ENCODE peak calls at places on chromosomes 11 and 22, in eight cellular contexts. G is thyroid gland, P is glutamatergic neuron, T is cardiac fibroblast, A is progenitor cell of endocrine pancreas, E is HFFc6, N is left ventricle myocardium inferior, H is choroid plexus epithelial cell. U is an unnamed sample.

GRCh38 chr11:117925198-117925925 is 3.8 kb downstream of the TMPRSS13 start:
- DNase-seq in G (peak; percentile 18), N (no peak), A (no peak), P (no peak), T (no peak), H (no peak), E (no peak), U (peak; percentile 51)

GRCh38 chr11:38182126-38182907 is 1584.3 kb upstream of the RAG2 start:
- DNase-seq in T (peak; percentile 28), N (no peak), G (no peak), H (peak; percentile 59), A (no peak), P (no peak), E (no peak), U (no peak)

GRCh38 chr22:19620742-19621371 is 93.4 kb upstream of the SEPTIN5 start:
- DNase-seq in G (no peak), P (no peak), T (no peak), N (no peak), E (no peak), A (no peak), H (peak; percentile 15), U (peak; percentile 67)

GRCh38 chr11:24453129-24453723 is 43.6 kb upstream of the LUZP2 start:
- DNase-seq in E (no peak), G (no peak), H (peak; percentile 2), A (no peak), P (no peak), N (no peak), T (no peak), U (no peak)

GRCh38 chr11:88569342-88569741 is 231.8 kb upstream of the CTSC start:
- DNase-seq in N (no peak), H (peak; percentile 2), G (no peak), T (peak; percentile 5), E (no peak), A (no peak), P (no peak), U (no peak)

GRCh38 chr11:8765294-8765693 is 82.7 kb downstream of the RPL27A start:
- DNase-seq in P (no peak), G (no peak), H (peak; percentile 82), E (peak; percentile 62), A (no peak), T (peak; percentile 67), N (no peak), U (no peak)

GRCh38 chr11:79220171-79220570 is 220.7 kb downstream of the TENM4 start:
- DNase-seq in E (no peak), G (peak; percentile 77), H (no peak), N (no peak), A (no peak), T (no peak), P (no peak), U (no peak)

GRCh38 chr11:67268036-67268683 is 1.9 kb downstream of the GRK2 start:
- DNase-seq in T (no peak), G (no peak), N (no peak), H (no peak), A (no peak), E (no peak), P (peak; percentile 9), U (peak; percentile 26)

GRCh38 chr11:128903248-128904041 is 12.3 kb downstream of the KCNJ5 start:
- DNase-seq in N (peak; percentile 44), P (peak; percentile 60), H (peak; percentile 27), G (no peak), T (no peak), A (no peak), E (no peak), U (no peak)

GRCh38 chr22:17786435-17787158 is 12.3 kb upstream of the BID start:
- DNase-seq in T (peak; percentile 65), H (peak; percentile 47), P (peak; percentile 78), A (no peak), E (peak; percentile 6), G (peak; percentile 46), N (peak; percentile 85), U (no peak)

GRCh38 chr11:105357764-105358163 is 218.2 kb upstream of the CARD18 start:
- DNase-seq in N (no peak), P (no peak), T (peak; percentile 32), A (no peak), H (peak; percentile 89), G (no peak), E (no peak), U (no peak)

GRCh38 chr11:27218498-27219038 is 144.4 kb downstream of the CCDC34 start:
- DNase-seq in N (no peak), T (peak; percentile 84), P (no peak), G (no peak), H (peak; percentile 67), A (no peak), E (peak; percentile 95), U (no peak)

GRCh38 chr11:106306942-106307341 is 229.5 kb downstream of the AASDHPPT start:
- DNase-seq in A (no peak), H (peak; percentile 28), N (no peak), G (peak; percentile 5), P (no peak), T (peak; percentile 27), E (no peak), U (no peak)

GRCh38 chr22:41511521-41511968 is 32.7 kb downstream of the POLR3H start:
- DNase-seq in H (no peak), E (no peak), P (no peak), T (no peak), N (no peak), G (peak; percentile 16), A (no peak), U (no peak)

GRCh38 chr11:111923351-111923788 is 4.7 kb downstream of the C11orf52 start:
- DNase-seq in E (peak; percentile 46), H (peak; percentile 50), A (no peak), G (no peak), P (no peak), N (no peak), T (peak; percentile 48), U (no peak)

GRCh38 chr11:85960678-85961077 is 105.5 kb downstream of the CCDC83 start:
- DNase-seq in H (no peak), P (no peak), G (no peak), E (no peak), A (no peak), N (no peak), T (no peak), U (no peak)

GRCh38 chr11:85965202-85965601 is 103.7 kb downstream of the PICALM start:
- DNase-seq in H (no peak), P (no peak), A (no peak), T (peak; percentile 89), G (no peak), N (no peak), E (no peak), U (no peak)

GRCh38 chr11:85961930-85962363 is 106.8 kb downstream of the CCDC83 start:
- DNase-seq in E (no peak), P (no peak), N (no peak), T (peak; percentile 86), H (peak; percentile 82), A (no peak), G (no peak), U (no peak)

GRCh38 chr11:85955531-85955930 is 100.3 kb downstream of the CCDC83 start:
- DNase-seq in G (no peak), A (no peak), P (no peak), T (peak; percentile 79), N (no peak), H (peak; percentile 78), E (peak; percentile 59), U (no peak)

DNA sequence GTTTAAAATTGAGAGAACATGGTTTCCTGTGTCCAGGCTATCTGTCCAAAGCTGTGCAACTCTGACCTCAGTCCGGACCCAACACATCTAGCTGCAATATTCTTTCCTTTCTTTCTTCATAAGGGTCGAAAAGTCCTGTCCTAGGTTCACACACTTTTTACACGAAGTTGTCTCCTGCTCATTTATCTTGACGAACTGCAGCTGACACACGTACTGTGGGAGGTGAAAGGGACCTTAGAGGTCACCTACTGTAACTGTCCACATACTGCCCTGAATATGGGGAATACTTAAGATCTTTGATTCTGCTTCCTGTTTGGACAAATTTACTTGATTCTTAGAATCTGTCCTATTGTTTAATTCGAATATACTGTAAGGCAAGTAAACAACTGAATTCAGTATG is 105.9 kb downstream of the CCDC83 start:
- DNase-seq in E (no peak), P (no peak), A (no peak), N (no peak), H (no peak), G (no peak), T (no peak), U (no peak)
- TF ChIP-seq CTCF in E (no peak), P (no peak), A (no peak), N (no peak), H (no peak), G (no peak), T (no peak), U (no peak)

DNA sequence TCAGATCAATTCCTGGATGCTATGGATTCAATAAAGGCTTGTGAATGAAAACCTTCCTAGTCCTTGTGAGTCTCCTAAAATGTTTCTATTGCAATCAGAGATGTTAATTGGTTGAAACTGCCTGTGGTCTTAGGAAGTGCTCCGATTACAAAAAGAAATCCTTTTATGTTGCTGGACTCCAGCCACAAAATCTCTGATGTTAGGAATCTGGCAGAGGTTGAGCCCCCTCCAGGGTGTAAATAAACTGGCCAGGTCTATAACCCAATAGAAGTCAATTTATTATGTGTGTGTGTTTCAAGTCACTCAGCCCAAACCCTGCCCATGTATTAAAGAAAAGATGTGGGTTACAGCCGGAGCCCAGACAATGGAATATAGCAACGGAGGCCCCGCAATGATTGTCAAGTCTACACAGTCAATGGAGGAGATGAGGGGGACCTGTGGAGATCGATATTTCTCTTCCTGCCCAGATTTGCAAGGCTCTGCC is 218.1 kb upstream of the SORL1-AS1 start:
- DNase-seq in A (no peak), G (no peak), T (no peak), H (peak; percentile 49), N (no peak), P (no peak), E (no peak), U (no peak)
- TF ChIP-seq CTCF in A (no peak), G (no peak), T (no peak), H (no peak), N (no peak), P (no peak), E (no peak), U (no peak)

DNA sequence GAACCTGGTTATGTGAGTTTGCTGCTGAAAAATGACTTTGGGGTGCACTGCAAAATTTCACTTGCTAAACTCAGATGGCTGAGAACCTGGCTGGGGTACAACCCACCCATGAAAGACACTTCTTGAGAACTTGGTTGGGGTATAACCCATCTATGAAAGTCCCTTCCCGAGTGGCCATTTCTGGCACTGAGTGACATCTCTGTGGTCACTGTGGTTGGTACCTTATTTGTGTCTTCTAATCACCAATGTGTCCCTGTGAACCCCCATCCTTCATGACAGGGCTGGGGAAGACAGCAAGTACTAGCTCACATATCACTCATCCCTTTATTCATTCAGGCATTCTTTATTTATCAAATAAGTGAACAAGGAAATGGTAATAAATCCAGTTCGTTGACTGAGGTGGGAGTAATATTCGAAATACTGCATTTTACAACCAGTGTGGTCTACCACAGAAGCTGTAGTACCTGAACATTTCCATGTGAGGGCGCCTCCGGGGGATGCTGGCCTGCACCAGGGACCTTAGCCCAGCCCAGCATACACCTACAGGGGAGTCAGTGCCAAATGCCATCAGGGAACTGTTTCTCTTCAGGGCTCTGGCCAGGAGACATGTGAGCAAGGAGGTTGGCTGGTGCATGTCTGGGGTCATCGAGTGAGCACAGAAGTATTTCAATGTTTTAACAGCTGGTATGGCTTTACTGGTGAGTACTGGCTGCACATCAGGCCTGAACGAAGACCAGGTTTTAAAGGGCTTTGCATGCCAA is 122.1 kb downstream of the CSNK2A3 start:
- DNase-seq in E (no peak), T (no peak), P (peak; percentile 45), G (peak; percentile 93), N (no peak), H (peak; percentile 2), A (no peak), U (no peak)
- TF ChIP-seq CTCF in E (peak; percentile 67), T (peak; percentile 28), P (peak; percentile 61), G (peak; percentile 76), N (peak; percentile 48), H (peak; percentile 38), A (peak; percentile 56), U (peak; percentile 75)

GRCh38 chr11:16587670-16588069 is 150.8 kb upstream of the C11orf58 start:
- DNase-seq in A (no peak), G (peak; percentile 52), P (no peak), N (no peak), E (no peak), T (no peak), H (no peak), U (no peak)
- TF ChIP-seq CTCF in A (no peak), G (no peak), P (no peak), N (no peak), E (no peak), T (no peak), H (no peak), U (no peak)

U was measured in chondrocyte.